ENCODE peak calls at places on chromosome 18, in four cellular contexts. M, W, I and K are unnamed samples.

GRCh38 chr18:49055787-49056186 is 105.0 kb upstream of the SMAD7 start:
- DNase-seq in M (peak), W (peak), I (no peak), K (no peak)

GRCh38 chr18:59769105-59769865 is 72.1 kb upstream of the CCBE1 start:
- DNase-seq in M (no peak), W (no peak), I (no peak), K (no peak)

GRCh38 chr18:21820811-21821143 is 80.2 kb downstream of the MIB1 start:
- DNase-seq in M (no peak), W (no peak), I (no peak), K (no peak)

GRCh38 chr18:74203811-74204210 is 55.5 kb downstream of the TIMM21 start:
- DNase-seq in M (no peak), W (no peak), I (no peak), K (no peak)

GRCh38 chr18:32271649-32272324 is 81.9 kb downstream of the MEP1B start:
- DNase-seq in M (peak), W (peak), I (peak), K (peak)

GRCh38 chr18:44654555-44654954 is 26.1 kb upstream of the SETBP1 start:
- DNase-seq in M (peak), W (no peak), I (no peak), K (no peak)

GRCh38 chr18:53798516-53798915 is 426.0 kb downstream of the MBD2 start:
- DNase-seq in M (no peak), W (no peak), I (no peak), K (no peak)

GRCh38 chr18:2846241-2846637 is 567 bp upstream of the EMILIN2 start:
- DNase-seq in M (no peak), W (peak), I (no peak), K (no peak)

GRCh38 chr18:10850216-10850615 is 299.2 kb downstream of the PIEZO2 start:
- DNase-seq in M (no peak), W (no peak), I (no peak), K (no peak)

GRCh38 chr18:55988537-55988936 is 400.5 kb upstream of the TCF4 start:
- DNase-seq in M (no peak), W (peak), I (no peak), K (no peak)

GRCh38 chr18:13229021-13229671 is 10.6 kb downstream of the LDLRAD4 start:
- DNase-seq in M (no peak), W (no peak), I (no peak), K (no peak)

GRCh38 chr18:23719634-23720201 is 30.5 kb downstream of the LAMA3 start:
- DNase-seq in M (peak), W (peak), I (no peak), K (no peak)

GRCh38 chr18:34809697-34810096 is 99.6 kb downstream of the DTNA start:
- DNase-seq in M (no peak), W (peak), I (peak), K (no peak)

GRCh38 chr18:10406172-10406663 is 48.2 kb upstream of the APCDD1 start:
- DNase-seq in M (no peak), W (peak), I (peak), K (no peak)

GRCh38 chr18:45122510-45122909 is 441.8 kb downstream of the SETBP1 start:
- DNase-seq in M (no peak), W (no peak), I (no peak), K (no peak)

GRCh38 chr18:56162316-56162715 is 476.1 kb downstream of the TXNL1 start:
- DNase-seq in M (no peak), W (peak), I (no peak), K (no peak)

GRCh38 chr18:60555629-60556028 is 183.1 kb upstream of the MC4R start:
- DNase-seq in M (no peak), W (no peak), I (peak), K (no peak)

GRCh38 chr18:58113337-58113736 is 69.3 kb downstream of the NEDD4L start:
- DNase-seq in M (peak), W (no peak), I (no peak), K (no peak)

GRCh38 chr18:57397440-57397839 is 37.7 kb upstream of the ONECUT2 start:
- DNase-seq in M (peak), W (no peak), I (no peak), K (no peak)

GRCh38 chr18:21110667-21111350 is 804 bp downstream of the ROCK1 start:
- DNase-seq in M (no peak), W (peak), I (no peak), K (no peak)

GRCh38 chr18:40088130-40088529 is 1866.9 kb upstream of the PIK3C3 start:
- DNase-seq in M (no peak), W (no peak), I (no peak), K (no peak)

GRCh38 chr18:55517055-55517454 is 70.9 kb downstream of the TCF4 start:
- DNase-seq in M (no peak), W (no peak), I (no peak), K (no peak)